ENCODE peak calls at places on chromosome 10, in six cellular contexts. F is psoas muscle, M is stomach, G is GM06990, P is cardiac muscle cell, R is fibroblast of mammary gland. V is an unnamed sample.

GRCh38 chr10:14102056-14102455 is 228.7 kb downstream of the FRMD4A start:
- DNase-seq in R (peak; percentile 14), F (no peak), G (no peak), P (no peak), M (no peak), V (no peak)

GRCh38 chr10:69800109-69800508 is 1.6 kb upstream of the COL13A1 start:
- DNase-seq in M (peak; percentile 35), G (no peak), P (peak; percentile 84), F (no peak), R (peak; percentile 61), V (peak; percentile 59)

GRCh38 chr10:69747179-69747578 is 54.5 kb upstream of the COL13A1 start:
- DNase-seq in M (no peak), R (no peak), F (no peak), G (no peak), P (no peak), V (no peak)

GRCh38 chr10:100362570-100363496 is 15.8 kb downstream of the SCD start:
- DNase-seq in P (no peak), M (no peak), F (no peak), G (no peak), R (no peak), V (no peak)

GRCh38 chr10:132407846-132408278 is 10.9 kb downstream of the PWWP2B start:
- DNase-seq in F (no peak), R (no peak), P (no peak), M (peak; percentile 95), G (no peak), V (no peak)

GRCh38 chr10:437698-438490 is 251.6 kb downstream of the DIP2C start:
- DNase-seq in M (no peak), R (no peak), G (no peak), F (no peak), P (no peak), V (no peak)

GRCh38 chr10:34113504-34114225 is 701.4 kb downstream of the PARD3 start:
- DNase-seq in M (no peak), G (no peak), F (no peak), P (no peak), R (no peak), V (no peak)

GRCh38 chr10:64344211-64344610 is 823.0 kb downstream of the REEP3 start:
- DNase-seq in P (no peak), G (no peak), M (no peak), F (no peak), R (no peak), V (no peak)

GRCh38 chr10:11608159-11608966 is 3.1 kb downstream of the USP6NL start:
- DNase-seq in F (no peak), P (no peak), M (no peak), R (no peak), G (no peak), V (no peak)

GRCh38 chr10:116241025-116241424 is 32.0 kb downstream of the GFRA1 start:
- DNase-seq in G (no peak), M (no peak), F (no peak), P (no peak), R (no peak), V (no peak)

GRCh38 chr10:97475936-97476594 is 22.2 kb downstream of the MMS19 start:
- DNase-seq in R (peak; percentile 80), P (no peak), M (no peak), F (no peak), G (no peak), V (no peak)

GRCh38 chr10:42836771-42837468 is 54.3 kb downstream of the BMS1 start:
- DNase-seq in F (no peak), G (no peak), M (no peak), P (peak; percentile 36), R (peak; percentile 12), V (no peak)

GRCh38 chr10:58180633-58181032 is 87.1 kb downstream of the IPMK start:
- DNase-seq in M (no peak), G (no peak), R (no peak), F (no peak), P (no peak), V (no peak)

GRCh38 chr10:91335147-91335546 is 75.0 kb upstream of the HECTD2 start:
- DNase-seq in R (no peak), G (no peak), P (no peak), F (no peak), M (no peak), V (no peak)

GRCh38 chr10:89281606-89282395 is 20.0 kb upstream of the IFIT2 start:
- DNase-seq in F (no peak), R (peak; percentile 21), G (no peak), M (no peak), P (no peak), V (no peak)

GRCh38 chr10:89280501-89280900 is 21.3 kb upstream of the IFIT2 start:
- DNase-seq in G (no peak), P (no peak), R (peak; percentile 31), F (no peak), M (no peak), V (no peak)

GRCh38 chr10:89283174-89283987 is 18.5 kb upstream of the IFIT2 start:
- DNase-seq in G (no peak), P (no peak), M (no peak), F (no peak), R (peak; percentile 70), V (no peak)

GRCh38 chr10:89279449-89279869 is 22.4 kb upstream of the IFIT2 start:
- DNase-seq in M (peak; percentile 47), R (peak; percentile 72), P (no peak), F (no peak), G (no peak), V (no peak)

GRCh38 chr10:89283988-89284475 is 17.8 kb upstream of the IFIT2 start:
- DNase-seq in G (no peak), P (peak; percentile 60), F (peak; percentile 42), M (no peak), R (peak; percentile 95), V (peak; percentile 22)
- TF ChIP-seq CTCF in G (no peak), P (no peak), F (no peak), M (no peak), R (no peak), V (no peak)

GRCh38 chr10:101441539-101442455 is 87.8 kb downstream of the BTRC start:
- DNase-seq in G (peak; percentile 4), R (peak; percentile 77), M (no peak), P (peak; percentile 78), F (no peak), V (no peak)
- TF ChIP-seq CTCF in G (peak; percentile 74), R (peak; percentile 70), M (peak; percentile 27), P (peak; percentile 79), F (peak; percentile 51), V (no peak)

DNA sequence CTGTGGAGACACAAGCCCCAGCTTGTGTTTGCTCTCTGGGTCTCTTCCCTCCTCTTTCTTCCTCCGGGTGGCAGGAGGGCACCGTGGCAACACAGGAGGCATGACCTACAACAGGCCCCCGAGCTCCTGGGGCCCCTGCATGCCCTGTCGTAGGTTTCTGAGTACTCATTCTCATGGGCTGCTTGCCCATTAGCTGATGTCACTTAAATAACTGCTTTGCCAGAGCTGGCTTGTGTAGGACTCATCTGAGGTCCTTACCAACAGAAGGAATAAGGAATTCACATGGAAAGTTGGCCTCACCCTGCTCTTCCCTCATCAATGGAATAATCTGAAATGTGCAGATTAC is 298.0 kb upstream of the PRKCQ start:
- DNase-seq in G (no peak), R (peak; percentile 44), P (no peak), F (no peak), M (no peak), V (no peak)
- TF ChIP-seq CTCF in G (peak; percentile 8), R (no peak), P (no peak), F (peak; percentile 9), M (no peak), V (no peak)

GRCh38 chr10:31437959-31438358 is 118.9 kb downstream of the ZEB1 start:
- DNase-seq in R (no peak), M (no peak), F (no peak), P (no peak), G (no peak), V (peak; percentile 17)
- TF ChIP-seq CTCF in R (no peak), M (no peak), F (no peak), P (no peak), G (no peak), V (no peak)

GRCh38 chr10:127565583-127565982 is 16.5 kb downstream of the NPS start:
- DNase-seq in M (no peak), G (no peak), R (no peak), P (no peak), F (no peak), V (no peak)

GRCh38 chr10:127564644-127565043 is 15.5 kb downstream of the NPS start:
- DNase-seq in G (no peak), R (no peak), F (no peak), P (no peak), M (no peak), V (no peak)

GRCh38 chr10:127569210-127569609 is 20.1 kb downstream of the NPS start:
- DNase-seq in R (no peak), M (no peak), G (no peak), P (no peak), F (no peak), V (no peak)

DNA sequence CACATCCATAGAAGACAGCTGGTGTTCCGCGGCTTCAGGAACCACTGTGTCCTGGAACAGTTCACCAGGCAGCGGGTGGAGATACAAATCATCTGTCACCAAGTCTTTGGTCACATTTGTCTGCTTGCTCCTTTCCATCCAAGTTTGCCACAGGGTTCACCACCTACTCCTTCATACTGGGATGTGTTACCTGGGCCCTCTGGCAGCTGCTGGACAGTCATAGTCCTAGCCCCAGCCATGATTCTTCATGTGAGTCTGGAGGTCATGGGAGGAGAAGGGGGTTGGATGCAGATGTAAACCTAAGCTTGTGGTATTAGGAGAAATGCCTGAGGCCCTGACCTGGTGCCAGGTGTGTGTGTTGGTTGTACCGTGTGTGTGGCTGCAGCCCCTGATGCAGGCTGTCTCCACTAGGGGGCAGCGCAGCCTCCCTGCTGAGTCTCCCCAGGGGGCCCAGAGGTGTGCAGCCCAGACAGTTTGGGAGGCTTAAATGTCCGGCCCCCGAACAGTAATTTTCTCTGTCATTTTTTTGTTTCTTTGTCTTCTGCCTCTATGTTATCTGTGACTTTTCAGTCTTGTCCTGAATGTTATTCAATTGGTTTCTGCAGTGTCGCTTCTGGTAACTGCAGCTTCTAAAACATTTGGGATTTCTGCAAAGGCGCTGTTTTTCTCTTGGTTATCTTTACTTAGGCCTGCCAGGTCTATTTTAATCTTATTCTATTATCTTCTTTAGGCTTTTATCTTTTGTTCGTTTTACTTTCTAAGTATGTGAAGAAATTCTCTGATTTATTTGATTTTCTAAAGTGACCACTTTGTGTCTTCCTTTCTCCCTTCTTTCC is 14.8 kb downstream of the NPS start:
- DNase-seq in M (no peak), G (no peak), R (peak; percentile 5), F (peak; percentile 18), P (peak; percentile 20), V (peak; percentile 51)
- TF ChIP-seq CTCF in M (peak; percentile 30), G (peak; percentile 38), R (peak; percentile 52), F (peak; percentile 34), P (peak; percentile 39), V (peak; percentile 73)